ENCODE peak calls at places on chromosomes 3 and 15, in six cellular contexts. One of them, this sample, is unnamed.

GRCh38 chr15:99963096-99963825 is 230.0 kb upstream of the LYSMD4 start:
- DNase-seq in GM12878: no peak
- DNase-seq in H1: no peak
- DNase-seq in K562: no peak
- DNase-seq in GM12891: no peak
- DNase-seq in HepG2: no peak
- DNase-seq in this sample: no peak

GRCh38 chr15:65189102-65189740 is 4.1 kb upstream of the CLPX start:
- DNase-seq in GM12878: no peak
- DNase-seq in H1: peak; percentile 21
- DNase-seq in K562: peak; percentile 36
- DNase-seq in GM12891: no peak
- DNase-seq in HepG2: peak; percentile 54
- DNase-seq in this sample: no peak

GRCh38 chr3:124826703-124827102 is 60.5 kb downstream of the ITGB5 start:
- DNase-seq in GM12878: no peak
- DNase-seq in H1: peak; percentile 41
- DNase-seq in K562: no peak
- DNase-seq in GM12891: no peak
- DNase-seq in HepG2: no peak
- DNase-seq in this sample: no peak

GRCh38 chr3:65963787-65964707 is 74.7 kb downstream of the MAGI1 start:
- DNase-seq in GM12878: peak; percentile 40
- DNase-seq in H1: no peak
- DNase-seq in K562: no peak
- DNase-seq in GM12891: peak; percentile 17
- DNase-seq in HepG2: peak; percentile 47
- DNase-seq in this sample: peak; percentile 27

GRCh38 chr3:122078235-122078935 is 23.2 kb downstream of the CD86 start:
- DNase-seq in GM12878: no peak
- DNase-seq in H1: no peak
- DNase-seq in K562: no peak
- DNase-seq in GM12891: no peak
- DNase-seq in HepG2: no peak
- DNase-seq in this sample: no peak

GRCh38 chr3:193031909-193032308 is 114.3 kb upstream of the MB21D2 start:
- DNase-seq in GM12878: no peak
- DNase-seq in H1: no peak
- DNase-seq in K562: no peak
- DNase-seq in GM12891: no peak
- DNase-seq in HepG2: no peak
- DNase-seq in this sample: no peak

GRCh38 chr3:14550651-14551611 is 10.8 kb upstream of the GRIP2 start:
- DNase-seq in GM12878: no peak
- DNase-seq in H1: no peak
- DNase-seq in K562: no peak
- DNase-seq in GM12891: no peak
- DNase-seq in HepG2: no peak
- DNase-seq in this sample: no peak

GRCh38 chr3:112635674-112636073 is 5.3 kb downstream of the CCDC80 start:
- DNase-seq in GM12878: no peak
- DNase-seq in H1: no peak
- DNase-seq in K562: no peak
- DNase-seq in GM12891: no peak
- DNase-seq in HepG2: no peak
- DNase-seq in this sample: no peak

GRCh38 chr3:132088291-132088690 is 53.5 kb upstream of the CPNE4 start:
- DNase-seq in GM12878: no peak
- DNase-seq in H1: no peak
- DNase-seq in K562: no peak
- DNase-seq in GM12891: no peak
- DNase-seq in HepG2: no peak
- DNase-seq in this sample: no peak

GRCh38 chr15:48810414-48811324 is at the start of gene CEP152:
- DNase-seq in GM12878: peak; percentile 98
- DNase-seq in H1: peak; percentile 100
- DNase-seq in K562: peak; percentile 97
- DNase-seq in GM12891: peak; percentile 64
- DNase-seq in HepG2: peak; percentile 98
- DNase-seq in this sample: peak; percentile 62
- TF ChIP-seq POLR2A in GM12878: peak; percentile 87
- TF ChIP-seq POLR2A in H1: peak; percentile 91
- TF ChIP-seq POLR2A in K562: peak; percentile 90
- TF ChIP-seq POLR2A in GM12891: peak; percentile 72
- TF ChIP-seq POLR2A in HepG2: peak; percentile 61
- TF ChIP-seq POLR2A in this sample: peak; percentile 68

GRCh38 chr3:137647179-137647578 is 116.9 kb upstream of the SOX14 start:
- DNase-seq in GM12878: no peak
- DNase-seq in H1: peak; percentile 19
- DNase-seq in K562: no peak
- DNase-seq in GM12891: no peak
- DNase-seq in HepG2: no peak
- DNase-seq in this sample: no peak
- TF ChIP-seq TAF1 in GM12878: no peak
- TF ChIP-seq TAF1 in H1: no peak
- TF ChIP-seq TAF1 in K562: no peak
- TF ChIP-seq TAF1 in GM12891: no peak
- TF ChIP-seq TAF1 in HepG2: no peak
- TF ChIP-seq TAF1 in this sample: no peak

DNA sequence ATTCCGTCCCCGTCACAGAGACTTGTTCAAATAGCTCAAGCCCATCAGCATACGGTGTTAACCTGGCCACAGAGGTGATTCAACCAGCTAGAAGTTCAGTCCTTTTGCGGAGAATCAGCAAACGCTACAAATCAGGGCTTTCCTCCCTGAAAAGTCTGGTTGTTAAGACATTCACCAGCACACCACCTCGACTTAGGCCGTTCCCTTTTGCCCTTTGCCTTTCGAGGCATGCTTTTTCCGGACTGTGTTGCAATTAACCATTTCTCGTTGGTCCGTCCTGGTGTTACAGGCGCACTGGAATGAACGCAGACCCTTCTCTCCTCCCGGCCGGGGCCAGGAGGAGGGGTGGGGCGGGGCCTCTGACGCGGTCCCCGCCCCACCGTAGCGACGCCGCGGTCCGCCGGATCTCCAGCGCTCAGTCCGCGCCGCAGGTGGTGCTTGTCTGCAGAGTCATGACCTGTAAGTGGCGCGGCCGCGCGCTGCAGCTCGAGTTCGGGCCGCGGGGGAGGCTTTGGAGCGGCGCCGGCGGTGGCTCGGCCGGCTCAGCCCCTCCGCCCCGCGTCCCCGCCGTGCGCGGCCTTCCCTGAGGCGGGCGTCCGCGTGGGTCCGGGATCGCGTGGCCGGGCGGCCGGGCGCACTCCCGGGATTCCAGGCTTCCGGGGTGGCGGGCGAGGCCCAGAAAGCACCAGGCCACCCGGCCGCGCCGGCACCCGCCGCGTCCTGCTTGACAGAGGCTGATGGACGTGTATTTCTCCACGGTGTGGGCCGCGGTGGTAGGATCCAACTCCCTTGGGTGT is at the start of gene NIT2:
- DNase-seq in GM12878: no peak
- DNase-seq in H1: peak; percentile 77
- DNase-seq in K562: peak; percentile 87
- DNase-seq in GM12891: peak; percentile 87
- DNase-seq in HepG2: peak; percentile 85
- DNase-seq in this sample: peak; percentile 85
- TF ChIP-seq POLR2A in GM12878: peak; percentile 96
- TF ChIP-seq POLR2A in H1: peak; percentile 88
- TF ChIP-seq POLR2A in K562: peak; percentile 0
- TF ChIP-seq POLR2A in GM12891: peak; percentile 81
- TF ChIP-seq POLR2A in HepG2: peak; percentile 87
- TF ChIP-seq POLR2A in this sample: peak; percentile 91

GRCh38 chr3:23743141-23743784 is 62.5 kb upstream of the UBE2E1 start:
- DNase-seq in GM12878: no peak
- DNase-seq in H1: no peak
- DNase-seq in K562: no peak
- DNase-seq in GM12891: no peak
- DNase-seq in HepG2: no peak
- DNase-seq in this sample: no peak

GRCh38 chr3:23741403-23741706 is 64.4 kb upstream of the UBE2E1 start:
- DNase-seq in GM12878: no peak
- DNase-seq in H1: no peak
- DNase-seq in K562: no peak
- DNase-seq in GM12891: no peak
- DNase-seq in HepG2: no peak
- DNase-seq in this sample: no peak

GRCh38 chr3:23738946-23739345 is 66.8 kb upstream of the UBE2E1 start:
- DNase-seq in GM12878: no peak
- DNase-seq in H1: no peak
- DNase-seq in K562: no peak
- DNase-seq in GM12891: no peak
- DNase-seq in HepG2: no peak
- DNase-seq in this sample: no peak

GRCh38 chr3:23739536-23739935 is 66.2 kb upstream of the UBE2E1 start:
- DNase-seq in GM12878: no peak
- DNase-seq in H1: no peak
- DNase-seq in K562: no peak
- DNase-seq in GM12891: no peak
- DNase-seq in HepG2: no peak
- DNase-seq in this sample: no peak

DNA sequence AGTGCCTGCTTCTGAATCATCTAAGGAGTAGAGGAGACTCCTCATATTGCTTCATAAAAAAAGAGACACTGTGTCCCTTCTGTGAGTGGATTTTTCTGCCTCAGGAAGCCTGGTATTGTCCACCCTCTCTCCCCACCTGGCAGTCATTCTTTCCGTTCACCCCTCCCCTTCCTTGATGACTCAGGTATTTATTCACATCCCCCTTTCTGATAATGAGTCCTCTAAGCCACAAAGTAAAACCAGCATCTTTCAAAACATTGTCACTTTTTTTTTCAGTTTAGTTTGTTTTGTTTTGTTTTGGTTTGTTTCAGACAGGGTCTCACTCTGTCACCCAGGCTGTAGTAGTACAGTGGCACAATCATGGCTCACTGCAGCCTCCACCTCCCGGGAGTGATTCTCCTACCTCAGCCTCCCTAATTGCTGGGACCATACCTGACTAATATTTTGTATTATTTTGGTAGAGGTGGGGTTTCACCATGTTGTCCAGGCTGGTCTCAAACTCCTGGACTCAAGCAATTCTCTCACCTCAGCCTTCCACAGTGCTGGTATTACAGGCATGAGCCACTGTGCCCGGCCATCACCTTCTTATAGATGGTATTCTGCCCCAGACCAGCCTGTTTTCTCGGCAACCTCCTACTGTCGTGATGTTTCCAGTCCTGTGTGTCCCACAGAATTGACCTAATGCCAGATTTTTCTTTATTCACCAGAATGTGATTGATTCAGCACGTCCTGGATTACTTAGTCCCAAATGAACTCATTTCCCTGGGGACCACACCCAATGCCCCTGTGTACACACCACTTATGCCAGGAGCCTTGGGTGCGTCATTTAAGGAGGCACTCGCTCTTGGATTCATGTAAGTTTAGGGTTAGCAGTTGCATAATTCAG is 65.0 kb upstream of the UBE2E1 start:
- DNase-seq in GM12878: no peak
- DNase-seq in H1: no peak
- DNase-seq in K562: no peak
- DNase-seq in GM12891: no peak
- DNase-seq in HepG2: no peak
- DNase-seq in this sample: no peak
- TF ChIP-seq TAF1 in GM12878: no peak
- TF ChIP-seq TAF1 in H1: no peak
- TF ChIP-seq TAF1 in K562: no peak
- TF ChIP-seq TAF1 in GM12891: no peak
- TF ChIP-seq TAF1 in HepG2: no peak
- TF ChIP-seq TAF1 in this sample: no peak

GRCh38 chr15:91966181-91966552 is 112.7 kb downstream of the SLCO3A1 start:
- DNase-seq in GM12878: no peak
- DNase-seq in H1: no peak
- DNase-seq in K562: no peak
- DNase-seq in GM12891: no peak
- DNase-seq in HepG2: no peak
- DNase-seq in this sample: no peak
- TF ChIP-seq POLR2A in GM12878: no peak
- TF ChIP-seq POLR2A in H1: no peak
- TF ChIP-seq POLR2A in K562: no peak
- TF ChIP-seq POLR2A in GM12891: no peak
- TF ChIP-seq POLR2A in HepG2: no peak
- TF ChIP-seq POLR2A in this sample: no peak

GRCh38 chr15:93720607-93721006 is 510.8 kb upstream of the MCTP2 start:
- DNase-seq in GM12878: no peak
- DNase-seq in H1: no peak
- DNase-seq in K562: no peak
- DNase-seq in GM12891: no peak
- DNase-seq in HepG2: no peak
- DNase-seq in this sample: no peak
- TF ChIP-seq TAF1 in GM12878: no peak
- TF ChIP-seq TAF1 in H1: no peak
- TF ChIP-seq TAF1 in K562: no peak
- TF ChIP-seq TAF1 in GM12891: no peak
- TF ChIP-seq TAF1 in HepG2: no peak
- TF ChIP-seq TAF1 in this sample: no peak